ENCODE peak calls at places on chromosome 7, in eight cellular contexts. One of them, this sample, is unnamed.

GRCh38 chr7:102432476-102433318 is 678 bp upstream of the ORAI2 start:
- DNase-seq in BJ: no peak
- DNase-seq in GM20000: no peak
- DNase-seq in GM12878: no peak
- DNase-seq in NCI-H2029: no peak
- DNase-seq in activated CD4-positive, alpha-beta T cell treated with anti-CD3 and anti-CD28 coated beads for 36 hours: peak; percentile 32
- DNase-seq in cardiac fibroblast: no peak
- DNase-seq in NCI-H2081: no peak
- DNase-seq in this sample: no peak

GRCh38 chr7:94642838-94643653 is 12.9 kb downstream of the SGCE start:
- DNase-seq in BJ: no peak
- DNase-seq in NCI-H2029: no peak
- DNase-seq in GM12878: no peak
- DNase-seq in activated CD4-positive, alpha-beta T cell treated with anti-CD3 and anti-CD28 coated beads for 36 hours: no peak
- DNase-seq in GM20000: no peak
- DNase-seq in cardiac fibroblast: no peak
- DNase-seq in NCI-H2081: no peak
- DNase-seq in this sample: no peak

GRCh38 chr7:38727184-38727940 is 96.2 kb upstream of the AMPH start:
- DNase-seq in BJ: no peak
- DNase-seq in GM12878: no peak
- DNase-seq in NCI-H2081: no peak
- DNase-seq in activated CD4-positive, alpha-beta T cell treated with anti-CD3 and anti-CD28 coated beads for 36 hours: no peak
- DNase-seq in GM20000: no peak
- DNase-seq in NCI-H2029: no peak
- DNase-seq in cardiac fibroblast: no peak
- DNase-seq in this sample: no peak

GRCh38 chr7:74289660-74290589 is 718 bp downstream of the CLIP2 start:
- DNase-seq in cardiac fibroblast: peak; percentile 37
- DNase-seq in GM12878: no peak
- DNase-seq in NCI-H2081: peak; percentile 16
- DNase-seq in NCI-H2029: no peak
- DNase-seq in GM20000: peak; percentile 65
- DNase-seq in BJ: no peak
- DNase-seq in activated CD4-positive, alpha-beta T cell treated with anti-CD3 and anti-CD28 coated beads for 36 hours: peak; percentile 40
- DNase-seq in this sample: no peak

GRCh38 chr7:45663167-45663921 is 89.2 kb downstream of the ADCY1 start:
- DNase-seq in NCI-H2029: no peak
- DNase-seq in NCI-H2081: no peak
- DNase-seq in BJ: no peak
- DNase-seq in activated CD4-positive, alpha-beta T cell treated with anti-CD3 and anti-CD28 coated beads for 36 hours: peak; percentile 60
- DNase-seq in GM20000: peak; percentile 24
- DNase-seq in GM12878: no peak
- DNase-seq in cardiac fibroblast: peak; percentile 14
- DNase-seq in this sample: peak; percentile 29

GRCh38 chr7:4707980-4708411 is 25.9 kb downstream of the FOXK1 start:
- DNase-seq in cardiac fibroblast: no peak
- DNase-seq in activated CD4-positive, alpha-beta T cell treated with anti-CD3 and anti-CD28 coated beads for 36 hours: no peak
- DNase-seq in NCI-H2029: no peak
- DNase-seq in GM20000: no peak
- DNase-seq in NCI-H2081: no peak
- DNase-seq in BJ: no peak
- DNase-seq in GM12878: no peak
- DNase-seq in this sample: no peak

GRCh38 chr7:108368466-108368865 is 87.8 kb downstream of the NRCAM start:
- DNase-seq in NCI-H2029: peak; percentile 14
- DNase-seq in BJ: no peak
- DNase-seq in cardiac fibroblast: peak; percentile 22
- DNase-seq in activated CD4-positive, alpha-beta T cell treated with anti-CD3 and anti-CD28 coated beads for 36 hours: no peak
- DNase-seq in NCI-H2081: peak; percentile 82
- DNase-seq in GM12878: no peak
- DNase-seq in GM20000: no peak
- DNase-seq in this sample: no peak

GRCh38 chr7:70416611-70417010 is 715.3 kb upstream of the GALNT17 start:
- DNase-seq in activated CD4-positive, alpha-beta T cell treated with anti-CD3 and anti-CD28 coated beads for 36 hours: no peak
- DNase-seq in NCI-H2081: no peak
- DNase-seq in NCI-H2029: no peak
- DNase-seq in GM20000: no peak
- DNase-seq in BJ: no peak
- DNase-seq in cardiac fibroblast: no peak
- DNase-seq in GM12878: no peak
- DNase-seq in this sample: no peak

GRCh38 chr7:156778668-156779067 is 114.3 kb downstream of the LMBR1 start:
- DNase-seq in NCI-H2029: no peak
- DNase-seq in cardiac fibroblast: no peak
- DNase-seq in GM20000: no peak
- DNase-seq in BJ: no peak
- DNase-seq in activated CD4-positive, alpha-beta T cell treated with anti-CD3 and anti-CD28 coated beads for 36 hours: no peak
- DNase-seq in NCI-H2081: no peak
- DNase-seq in GM12878: no peak
- DNase-seq in this sample: no peak

GRCh38 chr7:91286432-91286831 is 22.2 kb downstream of the FZD1 start:
- DNase-seq in cardiac fibroblast: no peak
- DNase-seq in BJ: no peak
- DNase-seq in NCI-H2029: peak; percentile 52
- DNase-seq in GM12878: no peak
- DNase-seq in activated CD4-positive, alpha-beta T cell treated with anti-CD3 and anti-CD28 coated beads for 36 hours: no peak
- DNase-seq in NCI-H2081: peak; percentile 73
- DNase-seq in GM20000: no peak
- DNase-seq in this sample: no peak

GRCh38 chr7:157250605-157251228 is 86.1 kb upstream of the DNAJB6 start:
- DNase-seq in NCI-H2081: peak; percentile 64
- DNase-seq in NCI-H2029: peak; percentile 14
- DNase-seq in GM20000: peak; percentile 58
- DNase-seq in cardiac fibroblast: peak; percentile 68
- DNase-seq in GM12878: no peak
- DNase-seq in activated CD4-positive, alpha-beta T cell treated with anti-CD3 and anti-CD28 coated beads for 36 hours: peak; percentile 62
- DNase-seq in BJ: no peak
- DNase-seq in this sample: peak; percentile 54

GRCh38 chr7:43648725-43649406 is 66.0 kb downstream of the STK17A start:
- DNase-seq in BJ: no peak
- DNase-seq in GM20000: peak; percentile 74
- DNase-seq in cardiac fibroblast: peak; percentile 65
- DNase-seq in NCI-H2029: peak; percentile 36
- DNase-seq in activated CD4-positive, alpha-beta T cell treated with anti-CD3 and anti-CD28 coated beads for 36 hours: peak; percentile 79
- DNase-seq in NCI-H2081: no peak
- DNase-seq in GM12878: peak; percentile 97
- DNase-seq in this sample: peak; percentile 35

GRCh38 chr7:512541-513311 is 6.9 kb downstream of the PDGFA start:
- DNase-seq in GM20000: no peak
- DNase-seq in BJ: no peak
- DNase-seq in NCI-H2081: peak; percentile 34
- DNase-seq in activated CD4-positive, alpha-beta T cell treated with anti-CD3 and anti-CD28 coated beads for 36 hours: no peak
- DNase-seq in NCI-H2029: peak; percentile 75
- DNase-seq in GM12878: no peak
- DNase-seq in cardiac fibroblast: peak; percentile 21
- DNase-seq in this sample: peak; percentile 88

GRCh38 chr7:43636093-43636492 is 53.2 kb downstream of the STK17A start:
- DNase-seq in GM12878: no peak
- DNase-seq in BJ: no peak
- DNase-seq in NCI-H2081: no peak
- DNase-seq in NCI-H2029: peak; percentile 93
- DNase-seq in GM20000: no peak
- DNase-seq in activated CD4-positive, alpha-beta T cell treated with anti-CD3 and anti-CD28 coated beads for 36 hours: no peak
- DNase-seq in cardiac fibroblast: peak; percentile 64
- DNase-seq in this sample: peak; percentile 89

GRCh38 chr7:46210467-46210866 is 289.4 kb upstream of the IGFBP3 start:
- DNase-seq in cardiac fibroblast: no peak
- DNase-seq in GM20000: no peak
- DNase-seq in NCI-H2029: no peak
- DNase-seq in activated CD4-positive, alpha-beta T cell treated with anti-CD3 and anti-CD28 coated beads for 36 hours: no peak
- DNase-seq in BJ: no peak
- DNase-seq in NCI-H2081: no peak
- DNase-seq in GM12878: no peak
- DNase-seq in this sample: no peak

GRCh38 chr7:71255537-71256178 is 123.7 kb downstream of the GALNT17 start:
- DNase-seq in GM20000: no peak
- DNase-seq in cardiac fibroblast: no peak
- DNase-seq in NCI-H2029: no peak
- DNase-seq in BJ: no peak
- DNase-seq in NCI-H2081: no peak
- DNase-seq in activated CD4-positive, alpha-beta T cell treated with anti-CD3 and anti-CD28 coated beads for 36 hours: no peak
- DNase-seq in GM12878: no peak
- DNase-seq in this sample: no peak

GRCh38 chr7:91657386-91658120 is 222.9 kb downstream of the MTERF1 start:
- DNase-seq in BJ: peak; percentile 54
- DNase-seq in GM20000: no peak
- DNase-seq in cardiac fibroblast: peak; percentile 93
- DNase-seq in NCI-H2029: no peak
- DNase-seq in activated CD4-positive, alpha-beta T cell treated with anti-CD3 and anti-CD28 coated beads for 36 hours: no peak
- DNase-seq in NCI-H2081: no peak
- DNase-seq in GM12878: no peak
- DNase-seq in this sample: no peak

GRCh38 chr7:143407296-143408246 is 1.1 kb downstream of the EPHA1 start:
- DNase-seq in activated CD4-positive, alpha-beta T cell treated with anti-CD3 and anti-CD28 coated beads for 36 hours: peak; percentile 61
- DNase-seq in NCI-H2081: no peak
- DNase-seq in NCI-H2029: no peak
- DNase-seq in cardiac fibroblast: no peak
- DNase-seq in BJ: no peak
- DNase-seq in GM20000: peak; percentile 51
- DNase-seq in GM12878: no peak
- DNase-seq in this sample: no peak

GRCh38 chr7:116798205-116798730 is 64.1 kb upstream of the CAPZA2 start:
- DNase-seq in BJ: no peak
- DNase-seq in activated CD4-positive, alpha-beta T cell treated with anti-CD3 and anti-CD28 coated beads for 36 hours: no peak
- DNase-seq in GM12878: no peak
- DNase-seq in GM20000: no peak
- DNase-seq in cardiac fibroblast: no peak
- DNase-seq in NCI-H2029: no peak
- DNase-seq in NCI-H2081: no peak
- DNase-seq in this sample: no peak